ENCODE peak calls at places on chromosomes 3 and 15, in seven cellular contexts. I is GM13976, S is K562, F is psoas muscle, H is thoracic aorta, M is tibial nerve, Y is cardiac fibroblast. Z is an unnamed sample.

GRCh38 chr15:41888662-41889253 is 5.1 kb downstream of the SPTBN5 start:
- DNase-seq in I (no peak), S (no peak), F (peak), H (no peak), M (no peak), Y (no peak), Z (no peak)

GRCh38 chr3:27721717-27722564 is at the start of gene EOMES:
- DNase-seq in I (peak), S (no peak), F (peak), H (no peak), M (no peak), Y (peak), Z (no peak)

GRCh38 chr3:61239871-61240270 is 11.4 kb downstream of the FHIT start:
- DNase-seq in I (no peak), S (no peak), F (no peak), H (no peak), M (no peak), Y (peak), Z (no peak)

GRCh38 chr3:193885832-193886231 is 250.1 kb upstream of the HES1 start:
- DNase-seq in I (no peak), S (no peak), F (no peak), H (no peak), M (no peak), Y (no peak), Z (no peak)

GRCh38 chr15:34353627-34354026 is 10.5 kb downstream of the NUTM1 start:
- DNase-seq in I (no peak), S (no peak), F (no peak), H (no peak), M (no peak), Y (no peak), Z (no peak)

GRCh38 chr3:36647423-36647853 is 116.9 kb downstream of the DCLK3 start:
- DNase-seq in I (no peak), S (no peak), F (no peak), H (no peak), M (no peak), Y (no peak), Z (no peak)

GRCh38 chr3:67357610-67358458 is 296.6 kb downstream of the SUCLG2 start:
- DNase-seq in I (peak), S (no peak), F (no peak), H (no peak), M (no peak), Y (peak), Z (no peak)

GRCh38 chr3:172918165-172918564 is 167.6 kb downstream of the ECT2 start:
- DNase-seq in I (no peak), S (no peak), F (no peak), H (no peak), M (no peak), Y (peak), Z (no peak)

GRCh38 chr3:169575381-169575780 is 88.1 kb downstream of the MECOM start:
- DNase-seq in I (no peak), S (no peak), F (no peak), H (no peak), M (no peak), Y (peak), Z (no peak)

GRCh38 chr3:70281663-70282062 is 30.8 kb downstream of the MDFIC2 start:
- DNase-seq in I (no peak), S (no peak), F (no peak), H (no peak), M (no peak), Y (no peak), Z (no peak)

GRCh38 chr3:134341391-134341790 is 32.9 kb downstream of the AMOTL2 start:
- DNase-seq in I (no peak), S (no peak), F (no peak), H (no peak), M (no peak), Y (no peak), Z (no peak)
- TF ChIP-seq CTCF in I (no peak), S (no peak), F (no peak), H (no peak), M (no peak), Y (no peak), Z (no peak)

DNA sequence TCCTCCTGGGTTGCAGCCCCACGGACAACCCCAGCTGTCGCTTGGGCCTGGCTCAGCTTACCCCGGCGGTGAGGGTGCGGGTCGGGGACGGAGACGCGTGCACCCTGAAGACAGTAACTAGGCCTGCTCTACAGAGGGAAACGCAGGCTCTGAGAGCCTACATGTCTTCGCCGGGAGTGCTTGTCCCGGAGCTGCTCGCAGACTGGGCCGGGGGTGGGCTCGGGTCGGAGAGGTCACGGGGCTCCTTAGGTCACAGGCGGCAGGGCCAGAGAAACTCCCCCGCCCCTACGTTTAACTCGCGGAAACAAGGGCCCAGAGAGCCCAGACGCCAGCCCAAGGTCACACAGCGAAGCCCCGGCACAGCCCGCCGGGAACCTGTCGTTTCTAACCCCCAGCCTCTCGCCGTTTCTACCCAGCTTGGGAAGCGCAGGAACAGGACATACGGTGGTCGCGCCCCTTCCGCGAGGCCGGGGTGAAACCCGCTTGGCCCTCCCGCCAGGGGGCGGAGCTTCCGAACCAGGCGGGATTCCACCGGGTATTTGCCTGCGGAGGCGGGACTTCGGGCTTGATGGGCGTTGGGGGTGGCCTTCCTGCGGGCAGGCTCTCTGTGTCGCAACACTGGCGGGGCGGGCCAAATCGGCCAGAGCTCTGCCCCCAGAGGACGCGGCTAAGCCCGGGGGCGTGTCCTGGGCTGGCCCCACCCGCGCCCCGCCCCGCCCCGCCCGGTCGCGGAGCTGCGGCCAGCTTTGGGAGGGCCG is at the start of gene HDAC11:
- DNase-seq in I (peak), S (peak), F (peak), H (peak), M (peak), Y (peak), Z (peak)
- TF ChIP-seq CTCF in I (no peak), S (peak), F (peak), H (peak), M (peak), Y (no peak), Z (peak)

DNA sequence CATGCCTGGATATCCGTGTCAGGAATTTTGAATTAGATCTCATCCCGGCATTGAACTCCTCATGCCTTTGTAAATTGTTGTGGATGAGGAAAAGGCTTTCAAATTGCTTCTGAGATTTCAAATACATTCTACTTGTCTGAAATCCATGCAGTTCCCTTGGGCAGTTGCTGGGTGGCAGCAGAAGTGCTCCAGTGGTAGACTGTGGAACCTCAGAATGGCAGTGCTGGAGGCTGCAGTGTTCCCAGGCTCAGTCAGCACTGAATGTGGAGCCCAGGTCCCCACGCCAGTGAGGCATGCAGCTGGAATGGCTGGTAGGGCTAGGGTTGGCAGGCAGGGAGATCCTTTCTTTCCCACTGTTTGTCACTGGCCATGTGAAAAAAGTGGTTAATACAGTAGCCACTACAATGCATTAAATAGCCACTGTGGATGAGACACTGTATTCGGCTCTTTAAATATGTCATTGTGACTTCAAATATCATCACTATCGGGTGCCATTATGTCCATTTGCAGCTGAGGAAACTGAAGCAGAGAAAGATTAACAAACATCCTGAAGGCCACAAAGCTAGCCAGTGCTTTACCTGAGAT is 98.6 kb downstream of the TPRG1 start:
- DNase-seq in I (no peak), S (no peak), F (peak), H (no peak), M (no peak), Y (peak), Z (peak)
- TF ChIP-seq CTCF in I (peak), S (no peak), F (peak), H (peak), M (no peak), Y (peak), Z (no peak)

DNA sequence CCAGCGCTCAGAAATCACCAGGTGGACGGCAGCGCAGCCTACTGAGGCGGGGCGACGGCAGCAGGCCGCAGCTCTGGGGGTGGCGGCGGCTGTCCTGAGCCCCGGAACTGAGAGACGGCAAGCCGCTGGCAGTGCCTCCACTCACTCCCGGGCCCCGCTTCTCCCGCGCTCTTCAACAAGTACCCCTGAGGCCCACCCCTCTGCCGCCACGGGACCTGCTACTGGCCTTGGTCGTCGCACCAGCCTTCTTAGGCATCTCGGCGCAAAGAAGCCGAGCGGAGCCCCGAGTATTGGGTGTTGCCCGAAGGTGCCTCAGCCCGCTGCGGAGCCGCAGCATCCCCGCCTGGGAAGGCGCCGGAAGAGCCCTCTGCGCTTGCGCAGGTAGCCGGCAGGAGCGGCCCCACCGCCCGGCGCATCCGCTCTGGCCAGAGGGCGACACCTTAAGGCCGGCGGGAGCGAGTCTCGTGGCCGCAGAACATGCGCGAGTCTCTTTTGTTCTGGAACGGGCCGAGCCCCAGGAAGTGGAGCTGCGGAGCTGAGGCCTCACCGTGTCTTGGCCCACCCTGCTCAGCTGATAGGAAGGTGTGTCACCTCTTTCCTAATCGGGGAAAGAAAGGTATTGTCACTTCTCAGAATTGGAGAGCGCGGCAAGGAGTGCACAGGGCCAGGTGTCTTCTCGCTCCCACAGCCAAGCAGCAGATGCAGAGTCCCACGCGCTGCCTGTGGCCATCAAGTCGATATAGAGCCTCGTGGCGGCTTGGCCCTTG is at the start of gene C15orf40:
- DNase-seq in I (peak), S (peak), F (peak), H (peak), M (peak), Y (peak), Z (peak)
- TF ChIP-seq CTCF in I (peak), S (peak), F (peak), H (peak), M (peak), Y (peak), Z (no peak)

GRCh38 chr3:33798418-33799201 is at the start of gene PDCD6IP:
- DNase-seq in I (peak), S (peak), F (peak), H (peak), M (peak), Y (peak), Z (peak)
- TF ChIP-seq CTCF in I (peak), S (peak), F (no peak), H (peak), M (peak), Y (peak), Z (peak)

DNA sequence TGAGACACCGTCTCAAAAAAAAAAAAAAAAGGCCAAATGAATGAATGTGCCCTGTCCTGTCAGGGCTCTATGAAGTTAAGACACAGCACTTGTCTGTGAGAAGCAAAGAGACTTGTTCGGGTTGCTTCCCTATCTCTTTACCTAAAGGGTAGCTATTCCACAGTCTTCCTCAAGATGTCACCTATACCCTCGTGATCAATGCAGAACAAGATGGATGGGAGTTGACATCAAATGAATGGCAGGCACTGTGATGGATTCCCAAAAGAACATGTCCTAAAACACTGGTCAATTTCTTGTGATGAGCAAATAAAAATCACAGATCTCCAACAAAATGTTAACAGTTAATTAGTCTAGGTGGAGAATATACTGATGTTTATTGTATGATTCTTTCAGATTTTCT is 9.5 kb downstream of the TADA3 start:
- DNase-seq in I (no peak), S (no peak), F (no peak), H (no peak), M (no peak), Y (no peak), Z (no peak)
- TF ChIP-seq CTCF in I (peak), S (peak), F (no peak), H (no peak), M (no peak), Y (no peak), Z (no peak)

GRCh38 chr3:52536369-52537164 is at the start of gene UQCC5:
- DNase-seq in I (peak), S (peak), F (peak), H (peak), M (peak), Y (peak), Z (peak)
- TF ChIP-seq CTCF in I (peak), S (no peak), F (no peak), H (no peak), M (peak), Y (no peak), Z (no peak)